ENCODE peak calls at places on chromosomes 12 and 14, in nine cellular contexts. One of them, this sample, is unnamed.
A peak's percentile ranks its signal among the peaks of the same experiment; 100 is the strongest.

GRCh38 chr14:82398313-82398712 is 864.7 kb upstream of the SEL1L start:
- DNase-seq in HCT116: no peak
- DNase-seq in CD8-positive, alpha-beta memory T cell: no peak
- DNase-seq in effector memory CD4-positive, alpha-beta T cell: no peak
- DNase-seq in ovary: no peak
- DNase-seq in endothelial cell of umbilical vein: no peak
- DNase-seq in SJSA1: no peak
- DNase-seq in lung: no peak
- DNase-seq in tibial artery: no peak
- DNase-seq in this sample: no peak

GRCh38 chr12:67764946-67765619 is 116.5 kb downstream of the DYRK2 start:
- DNase-seq in HCT116: no peak
- DNase-seq in CD8-positive, alpha-beta memory T cell: no peak
- DNase-seq in effector memory CD4-positive, alpha-beta T cell: no peak
- DNase-seq in ovary: no peak
- DNase-seq in endothelial cell of umbilical vein: no peak
- DNase-seq in SJSA1: no peak
- DNase-seq in lung: no peak
- DNase-seq in tibial artery: no peak
- DNase-seq in this sample: no peak

GRCh38 chr12:22628228-22628627 is 3.3 kb downstream of the ETNK1 start:
- DNase-seq in HCT116: no peak
- DNase-seq in CD8-positive, alpha-beta memory T cell: no peak
- DNase-seq in effector memory CD4-positive, alpha-beta T cell: no peak
- DNase-seq in ovary: no peak
- DNase-seq in endothelial cell of umbilical vein: no peak
- DNase-seq in SJSA1: no peak
- DNase-seq in lung: no peak
- DNase-seq in tibial artery: no peak
- DNase-seq in this sample: no peak

GRCh38 chr12:87425942-87426554 is 603.2 kb downstream of the C12orf50 start:
- DNase-seq in HCT116: peak; percentile 36
- DNase-seq in CD8-positive, alpha-beta memory T cell: no peak
- DNase-seq in effector memory CD4-positive, alpha-beta T cell: no peak
- DNase-seq in ovary: no peak
- DNase-seq in endothelial cell of umbilical vein: no peak
- DNase-seq in SJSA1: no peak
- DNase-seq in lung: no peak
- DNase-seq in tibial artery: no peak
- DNase-seq in this sample: no peak

GRCh38 chr12:78820946-78821345 is 43.6 kb upstream of the SYT1 start:
- DNase-seq in HCT116: no peak
- DNase-seq in CD8-positive, alpha-beta memory T cell: no peak
- DNase-seq in effector memory CD4-positive, alpha-beta T cell: no peak
- DNase-seq in ovary: no peak
- DNase-seq in endothelial cell of umbilical vein: no peak
- DNase-seq in SJSA1: no peak
- DNase-seq in lung: no peak
- DNase-seq in tibial artery: no peak
- DNase-seq in this sample: no peak

GRCh38 chr12:114767906-114768697 is 84.1 kb upstream of the TBX3 start:
- DNase-seq in HCT116: no peak
- DNase-seq in CD8-positive, alpha-beta memory T cell: no peak
- DNase-seq in effector memory CD4-positive, alpha-beta T cell: no peak
- DNase-seq in ovary: peak; percentile 28
- DNase-seq in endothelial cell of umbilical vein: no peak
- DNase-seq in SJSA1: peak; percentile 45
- DNase-seq in lung: no peak
- DNase-seq in tibial artery: no peak
- DNase-seq in this sample: no peak

GRCh38 chr12:29921307-29921706 is 137.6 kb upstream of the TMTC1 start:
- DNase-seq in HCT116: peak; percentile 21
- DNase-seq in CD8-positive, alpha-beta memory T cell: no peak
- DNase-seq in effector memory CD4-positive, alpha-beta T cell: no peak
- DNase-seq in ovary: no peak
- DNase-seq in endothelial cell of umbilical vein: peak; percentile 84
- DNase-seq in SJSA1: no peak
- DNase-seq in lung: no peak
- DNase-seq in tibial artery: no peak
- DNase-seq in this sample: no peak

GRCh38 chr14:104976198-104977007 is 1.8 kb downstream of the AHNAK2 start:
- DNase-seq in HCT116: peak; percentile 70
- DNase-seq in CD8-positive, alpha-beta memory T cell: peak; percentile 75
- DNase-seq in effector memory CD4-positive, alpha-beta T cell: peak; percentile 76
- DNase-seq in ovary: peak; percentile 74
- DNase-seq in endothelial cell of umbilical vein: peak; percentile 74
- DNase-seq in SJSA1: peak; percentile 59
- DNase-seq in lung: peak; percentile 85
- DNase-seq in tibial artery: peak; percentile 75
- DNase-seq in this sample: peak; percentile 46

GRCh38 chr14:68758301-68758700 is 34.6 kb downstream of the ZFP36L1 start:
- DNase-seq in HCT116: no peak
- DNase-seq in CD8-positive, alpha-beta memory T cell: no peak
- DNase-seq in effector memory CD4-positive, alpha-beta T cell: no peak
- DNase-seq in ovary: no peak
- DNase-seq in endothelial cell of umbilical vein: no peak
- DNase-seq in SJSA1: no peak
- DNase-seq in lung: no peak
- DNase-seq in tibial artery: no peak
- DNase-seq in this sample: no peak

GRCh38 chr14:63727231-63727735 is 582 bp downstream of the SGPP1 start:
- DNase-seq in HCT116: no peak
- DNase-seq in CD8-positive, alpha-beta memory T cell: peak; percentile 9
- DNase-seq in effector memory CD4-positive, alpha-beta T cell: no peak
- DNase-seq in ovary: peak; percentile 37
- DNase-seq in endothelial cell of umbilical vein: peak; percentile 51
- DNase-seq in SJSA1: no peak
- DNase-seq in lung: peak; percentile 35
- DNase-seq in tibial artery: peak; percentile 36
- DNase-seq in this sample: peak; percentile 2

GRCh38 chr12:106071686-106072085 is 67.1 kb downstream of the NUAK1 start:
- DNase-seq in HCT116: no peak
- DNase-seq in CD8-positive, alpha-beta memory T cell: no peak
- DNase-seq in effector memory CD4-positive, alpha-beta T cell: no peak
- DNase-seq in ovary: no peak
- DNase-seq in endothelial cell of umbilical vein: no peak
- DNase-seq in SJSA1: no peak
- DNase-seq in lung: no peak
- DNase-seq in tibial artery: no peak
- DNase-seq in this sample: no peak

GRCh38 chr12:106073179-106073578 is 65.6 kb downstream of the NUAK1 start:
- DNase-seq in HCT116: no peak
- DNase-seq in CD8-positive, alpha-beta memory T cell: no peak
- DNase-seq in effector memory CD4-positive, alpha-beta T cell: no peak
- DNase-seq in ovary: no peak
- DNase-seq in endothelial cell of umbilical vein: no peak
- DNase-seq in SJSA1: no peak
- DNase-seq in lung: no peak
- DNase-seq in tibial artery: no peak
- DNase-seq in this sample: no peak

GRCh38 chr12:106072751-106073150 is 66.0 kb downstream of the NUAK1 start:
- DNase-seq in HCT116: no peak
- DNase-seq in CD8-positive, alpha-beta memory T cell: no peak
- DNase-seq in effector memory CD4-positive, alpha-beta T cell: no peak
- DNase-seq in ovary: no peak
- DNase-seq in endothelial cell of umbilical vein: no peak
- DNase-seq in SJSA1: no peak
- DNase-seq in lung: no peak
- DNase-seq in tibial artery: no peak
- DNase-seq in this sample: no peak

GRCh38 chr12:106074361-106074705 is 64.4 kb downstream of the NUAK1 start:
- DNase-seq in HCT116: no peak
- DNase-seq in CD8-positive, alpha-beta memory T cell: no peak
- DNase-seq in effector memory CD4-positive, alpha-beta T cell: no peak
- DNase-seq in ovary: no peak
- DNase-seq in endothelial cell of umbilical vein: no peak
- DNase-seq in SJSA1: no peak
- DNase-seq in lung: no peak
- DNase-seq in tibial artery: no peak
- DNase-seq in this sample: no peak

DNA sequence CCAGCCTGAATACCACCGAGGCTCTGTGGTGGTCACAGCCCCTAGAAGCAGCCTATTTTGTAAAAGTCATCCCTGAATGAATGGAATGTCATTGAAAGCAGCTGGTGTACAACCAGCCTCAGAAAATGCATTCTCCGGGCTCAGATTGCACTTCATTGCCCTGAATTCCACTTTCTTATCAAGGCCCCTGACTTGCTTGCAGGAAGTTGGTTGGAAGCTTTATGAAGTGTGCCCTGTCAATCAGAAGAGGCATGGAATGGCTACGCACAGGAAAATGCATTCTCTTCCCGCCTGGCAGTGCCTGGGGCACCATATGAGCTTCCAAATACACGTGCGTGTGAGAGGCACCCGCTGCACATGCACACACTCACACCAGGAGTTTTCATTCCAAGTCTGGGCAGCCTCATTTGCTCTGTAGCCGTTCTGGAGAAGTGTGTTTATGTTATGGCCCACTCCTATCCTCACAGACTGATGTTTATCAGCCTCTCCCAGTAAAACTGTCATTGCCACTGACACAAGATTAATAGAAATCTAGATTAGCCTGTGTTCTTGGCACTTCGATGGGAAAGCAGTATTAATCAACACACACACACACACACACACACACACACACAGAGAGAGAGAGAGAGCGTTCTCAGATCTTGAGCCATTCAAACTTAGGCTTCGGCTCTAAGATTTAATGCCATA is 63.9 kb downstream of the NUAK1 start:
- DNase-seq in HCT116: no peak
- DNase-seq in CD8-positive, alpha-beta memory T cell: no peak
- DNase-seq in effector memory CD4-positive, alpha-beta T cell: no peak
- DNase-seq in ovary: no peak
- DNase-seq in endothelial cell of umbilical vein: peak; percentile 87
- DNase-seq in SJSA1: peak; percentile 80
- DNase-seq in lung: no peak
- DNase-seq in tibial artery: no peak
- DNase-seq in this sample: no peak
- H3K27ac ChIP-seq in HCT116: no peak overlapping the region
- H3K27ac ChIP-seq in CD8-positive, alpha-beta memory T cell: no peak overlapping the region
- H3K27ac ChIP-seq in effector memory CD4-positive, alpha-beta T cell: no peak overlapping the region
- H3K27ac ChIP-seq in ovary: no peak overlapping the region
- H3K27ac ChIP-seq in endothelial cell of umbilical vein: no peak overlapping the region
- H3K27ac ChIP-seq in SJSA1: peak overlapping the region; percentile 47
- H3K27ac ChIP-seq in lung: peak overlapping the region; percentile 69
- H3K27ac ChIP-seq in tibial artery: peak overlapping the region; percentile 78
- H3K27ac ChIP-seq in this sample: peak overlapping the region; percentile 48

DNA sequence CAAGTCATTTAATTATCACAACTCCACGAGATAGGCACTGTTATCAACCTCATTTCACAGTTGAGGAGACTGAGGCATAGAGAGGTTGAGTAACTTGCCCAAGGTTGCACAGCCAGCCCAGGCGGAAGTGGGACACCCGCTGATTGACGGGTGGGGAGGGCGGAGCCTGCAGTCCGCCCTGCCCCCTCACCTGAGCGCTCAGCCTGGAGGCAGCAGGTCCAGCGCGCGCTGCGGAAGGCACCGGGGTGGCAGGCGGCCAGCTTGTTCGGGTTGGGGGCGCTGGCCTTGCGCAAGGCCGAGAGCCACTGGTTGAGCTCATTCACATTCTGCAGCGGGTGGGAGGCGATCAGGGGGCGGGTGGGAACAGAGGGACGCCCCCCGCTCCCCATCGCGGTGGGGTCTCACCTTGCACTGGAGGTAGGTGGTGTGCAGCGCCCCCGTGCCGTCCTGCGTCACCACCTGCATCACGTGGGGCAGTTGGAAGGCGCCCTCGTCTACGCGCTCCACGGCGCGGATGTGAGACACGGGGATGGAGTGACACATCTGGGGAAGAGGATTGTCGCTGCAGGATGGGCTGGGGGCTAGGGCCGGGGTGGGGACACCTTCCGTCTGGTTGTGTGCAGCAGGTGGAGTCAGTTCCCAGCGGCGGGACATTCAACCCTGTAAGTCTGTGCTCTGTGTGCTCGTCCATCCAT is 31.7 kb downstream of the RASAL1 start:
- DNase-seq in HCT116: no peak
- DNase-seq in CD8-positive, alpha-beta memory T cell: peak; percentile 57
- DNase-seq in effector memory CD4-positive, alpha-beta T cell: peak; percentile 21
- DNase-seq in ovary: no peak
- DNase-seq in endothelial cell of umbilical vein: no peak
- DNase-seq in SJSA1: no peak
- DNase-seq in lung: no peak
- DNase-seq in tibial artery: no peak
- DNase-seq in this sample: no peak
- H3K4me3 ChIP-seq in HCT116: no peak overlapping the region
- H3K4me3 ChIP-seq in CD8-positive, alpha-beta memory T cell: peak overlapping the region; percentile 47
- H3K4me3 ChIP-seq in effector memory CD4-positive, alpha-beta T cell: peak overlapping the region; percentile 62
- H3K4me3 ChIP-seq in ovary: no peak overlapping the region
- H3K4me3 ChIP-seq in endothelial cell of umbilical vein: no peak overlapping the region
- H3K4me3 ChIP-seq in SJSA1: no peak overlapping the region
- H3K4me3 ChIP-seq in lung: no peak overlapping the region
- H3K4me3 ChIP-seq in tibial artery: no peak overlapping the region
- H3K4me3 ChIP-seq in this sample: no peak overlapping the region

GRCh38 chr14:100118377-100119011 is 41.0 kb downstream of the DEGS2 start:
- DNase-seq in HCT116: no peak
- DNase-seq in CD8-positive, alpha-beta memory T cell: no peak
- DNase-seq in effector memory CD4-positive, alpha-beta T cell: no peak
- DNase-seq in ovary: no peak
- DNase-seq in endothelial cell of umbilical vein: no peak
- DNase-seq in SJSA1: no peak
- DNase-seq in lung: no peak
- DNase-seq in tibial artery: no peak
- DNase-seq in this sample: no peak

GRCh38 chr14:100117647-100118376 is 41.6 kb downstream of the DEGS2 start:
- DNase-seq in HCT116: no peak
- DNase-seq in CD8-positive, alpha-beta memory T cell: no peak
- DNase-seq in effector memory CD4-positive, alpha-beta T cell: no peak
- DNase-seq in ovary: no peak
- DNase-seq in endothelial cell of umbilical vein: no peak
- DNase-seq in SJSA1: no peak
- DNase-seq in lung: no peak
- DNase-seq in tibial artery: no peak
- DNase-seq in this sample: no peak

GRCh38 chr14:100116134-100116533 is 43.3 kb downstream of the DEGS2 start:
- DNase-seq in HCT116: no peak
- DNase-seq in CD8-positive, alpha-beta memory T cell: no peak
- DNase-seq in effector memory CD4-positive, alpha-beta T cell: no peak
- DNase-seq in ovary: no peak
- DNase-seq in endothelial cell of umbilical vein: no peak
- DNase-seq in SJSA1: no peak
- DNase-seq in lung: no peak
- DNase-seq in tibial artery: no peak
- DNase-seq in this sample: no peak

GRCh38 chr14:100115726-100116125 is 43.7 kb downstream of the DEGS2 start:
- DNase-seq in HCT116: no peak
- DNase-seq in CD8-positive, alpha-beta memory T cell: no peak
- DNase-seq in effector memory CD4-positive, alpha-beta T cell: no peak
- DNase-seq in ovary: no peak
- DNase-seq in endothelial cell of umbilical vein: no peak
- DNase-seq in SJSA1: no peak
- DNase-seq in lung: no peak
- DNase-seq in tibial artery: no peak
- DNase-seq in this sample: no peak

GRCh38 chr14:100117026-100117425 is 42.4 kb downstream of the DEGS2 start:
- DNase-seq in HCT116: no peak
- DNase-seq in CD8-positive, alpha-beta memory T cell: no peak
- DNase-seq in effector memory CD4-positive, alpha-beta T cell: no peak
- DNase-seq in ovary: no peak
- DNase-seq in endothelial cell of umbilical vein: no peak
- DNase-seq in SJSA1: no peak
- DNase-seq in lung: no peak
- DNase-seq in tibial artery: no peak
- DNase-seq in this sample: no peak
- H3K27ac ChIP-seq in HCT116: no peak overlapping the region
- H3K27ac ChIP-seq in CD8-positive, alpha-beta memory T cell: no peak overlapping the region
- H3K27ac ChIP-seq in effector memory CD4-positive, alpha-beta T cell: no peak overlapping the region
- H3K27ac ChIP-seq in ovary: no peak overlapping the region
- H3K27ac ChIP-seq in endothelial cell of umbilical vein: no peak overlapping the region
- H3K27ac ChIP-seq in SJSA1: no peak overlapping the region
- H3K27ac ChIP-seq in lung: no peak overlapping the region
- H3K27ac ChIP-seq in tibial artery: no peak overlapping the region
- H3K27ac ChIP-seq in this sample: no peak overlapping the region

GRCh38 chr14:51807355-51807754 is 53.1 kb upstream of the GNG2 start:
- DNase-seq in HCT116: no peak
- DNase-seq in CD8-positive, alpha-beta memory T cell: no peak
- DNase-seq in effector memory CD4-positive, alpha-beta T cell: no peak
- DNase-seq in ovary: no peak
- DNase-seq in endothelial cell of umbilical vein: no peak
- DNase-seq in SJSA1: no peak
- DNase-seq in lung: no peak
- DNase-seq in tibial artery: no peak
- DNase-seq in this sample: peak; percentile 26
- H3K4me3 ChIP-seq in HCT116: no peak overlapping the region
- H3K4me3 ChIP-seq in CD8-positive, alpha-beta memory T cell: no peak overlapping the region
- H3K4me3 ChIP-seq in effector memory CD4-positive, alpha-beta T cell: no peak overlapping the region
- H3K4me3 ChIP-seq in ovary: no peak overlapping the region
- H3K4me3 ChIP-seq in endothelial cell of umbilical vein: no peak overlapping the region
- H3K4me3 ChIP-seq in SJSA1: no peak overlapping the region
- H3K4me3 ChIP-seq in lung: no peak overlapping the region
- H3K4me3 ChIP-seq in tibial artery: no peak overlapping the region
- H3K4me3 ChIP-seq in this sample: no peak overlapping the region

This sample was measured in AG04450.